ENCODE peak calls at places on chromosomes 16 and 17, in seven cellular contexts. P is ELF-1, B is NCI-H748 treated with DMSO at 0.1 percent for 48 hours, O is T-helper 2 cell, I is colonic mucosa, Z is HT1080, F is HEK293T. S is an unnamed sample.

GRCh38 chr16:13957197-13958078 is 37.5 kb downstream of the ERCC4 start:
- DNase-seq in F (peak), P (peak), Z (peak), I (peak), O (no peak), B (peak), S (peak)

GRCh38 chr17:50645748-50646682 is 11.3 kb downstream of the ABCC3 start:
- DNase-seq in I (no peak), Z (no peak), F (no peak), O (no peak), P (no peak), B (no peak), S (no peak)

GRCh38 chr17:42266918-42267766 is 9.0 kb downstream of the STAT5B start:
- DNase-seq in Z (peak), I (no peak), O (peak), F (no peak), P (no peak), B (no peak), S (peak)

GRCh38 chr17:57135748-57136342 is 50.8 kb downstream of the AKAP1 start:
- DNase-seq in I (no peak), B (peak), F (no peak), P (no peak), O (no peak), Z (no peak), S (no peak)

GRCh38 chr16:27335349-27336052 is 21.7 kb downstream of the IL4R start:
- DNase-seq in F (no peak), P (no peak), Z (no peak), B (no peak), I (no peak), O (no peak), S (peak)

GRCh38 chr16:31273676-31274075 is 13.9 kb downstream of the ITGAM start:
- DNase-seq in O (no peak), Z (no peak), F (no peak), P (no peak), I (no peak), B (no peak), S (peak)

GRCh38 chr17:6092923-6093468 is 22.8 kb downstream of the WSCD1 start:
- DNase-seq in Z (no peak), I (no peak), O (no peak), F (no peak), P (no peak), B (no peak), S (no peak)

GRCh38 chr17:44759096-44759915 is 518 bp downstream of the ADAM11 start:
- DNase-seq in B (no peak), P (no peak), F (peak), I (no peak), O (no peak), Z (no peak), S (no peak)

GRCh38 chr16:2478273-2478672 is 3.3 kb downstream of the TBC1D24 start:
- DNase-seq in P (no peak), I (no peak), O (no peak), F (no peak), B (no peak), Z (no peak), S (no peak)

GRCh38 chr16:12551530-12551929 is 252.2 kb downstream of the CPPED1 start:
- DNase-seq in Z (no peak), P (no peak), O (no peak), B (no peak), F (no peak), I (no peak), S (no peak)

GRCh38 chr17:65287040-65287439 is 149.9 kb downstream of the RGS9 start:
- DNase-seq in O (no peak), Z (peak), F (no peak), B (no peak), P (peak), I (no peak), S (peak)

GRCh38 chr17:40617678-40618240 is 29.9 kb downstream of the SMARCE1 start:
- DNase-seq in O (no peak), Z (no peak), F (no peak), B (no peak), P (peak), I (peak), S (no peak)

GRCh38 chr16:54846761-54847160 is 83.9 kb upstream of the IRX5 start:
- DNase-seq in O (no peak), P (no peak), Z (peak), F (no peak), B (no peak), I (no peak), S (no peak)

GRCh38 chr17:29215717-29216116 is 30.9 kb upstream of the CRYBA1 start:
- DNase-seq in I (no peak), O (no peak), Z (peak), P (no peak), F (no peak), B (no peak), S (no peak)

GRCh38 chr16:79127768-79128167 is 472.8 kb downstream of the MAF start:
- DNase-seq in P (no peak), B (no peak), O (no peak), Z (no peak), F (no peak), I (no peak), S (no peak)

GRCh38 chr17:41666708-41667279 is 21.9 kb upstream of the EIF1 start:
- DNase-seq in I (peak), Z (peak), B (peak), O (peak), P (peak), F (peak), S (peak)

GRCh38 chr16:28189237-28189636 is 22.5 kb downstream of the XPO6 start:
- DNase-seq in I (peak), B (no peak), F (no peak), Z (no peak), P (no peak), O (no peak), S (peak)

GRCh38 chr17:44628234-44629188 is 27.8 kb upstream of the MEIOC start:
- DNase-seq in P (peak), O (no peak), I (peak), Z (no peak), B (no peak), F (no peak), S (no peak)

GRCh38 chr16:83899272-83899897 is 470 bp downstream of the MLYCD start:
- DNase-seq in F (peak), I (peak), O (peak), Z (peak), P (peak), B (no peak), S (peak)